ENCODE peak calls at places on chromosomes 6 and 20, in four cellular contexts. I is heart right ventricle, G is stomach, U is PC-9. K is an unnamed sample.
A peak's percentile ranks its signal among the peaks of the same experiment; 100 is the strongest.

GRCh38 chr6:166691199-166691598 is 64.1 kb upstream of the RPS6KA2 start:
- DNase-seq in I (peak; percentile 60), G (no peak), U (peak; percentile 52), K (no peak)

GRCh38 chr6:167703781-167704180 is 122.9 kb upstream of the AFDN start:
- DNase-seq in I (no peak), G (no peak), U (no peak), K (no peak)

GRCh38 chr6:8930009-8930408 is 494.7 kb upstream of the SLC35B3 start:
- DNase-seq in I (no peak), G (no peak), U (no peak), K (no peak)

GRCh38 chr20:54742193-54742592 is 266.8 kb downstream of the DOK5 start:
- DNase-seq in I (no peak), G (no peak), U (no peak), K (no peak)

GRCh38 chr20:25218492-25218891 is 23.0 kb downstream of the ENTPD6 start:
- DNase-seq in I (no peak), G (peak; percentile 17), U (no peak), K (no peak)

GRCh38 chr6:134041093-134041492 is 11.3 kb downstream of the SLC2A12 start:
- DNase-seq in I (no peak), G (no peak), U (peak; percentile 33), K (no peak)

GRCh38 chr6:133854633-133855598 is 34.0 kb upstream of the TCF21 start:
- DNase-seq in I (no peak), G (no peak), U (peak; percentile 25), K (no peak)

GRCh38 chr20:7879883-7880282 is 60.4 kb downstream of the HAO1 start:
- DNase-seq in I (no peak), G (no peak), U (no peak), K (no peak)

GRCh38 chr6:42030585-42031506 is 19.5 kb upstream of the TAF8 start:
- DNase-seq in I (peak; percentile 46), G (no peak), U (peak; percentile 71), K (peak; percentile 55)

GRCh38 chr6:97669191-97669651 is 386.2 kb upstream of the MMS22L start:
- DNase-seq in I (peak; percentile 27), G (no peak), U (no peak), K (no peak)

DNA sequence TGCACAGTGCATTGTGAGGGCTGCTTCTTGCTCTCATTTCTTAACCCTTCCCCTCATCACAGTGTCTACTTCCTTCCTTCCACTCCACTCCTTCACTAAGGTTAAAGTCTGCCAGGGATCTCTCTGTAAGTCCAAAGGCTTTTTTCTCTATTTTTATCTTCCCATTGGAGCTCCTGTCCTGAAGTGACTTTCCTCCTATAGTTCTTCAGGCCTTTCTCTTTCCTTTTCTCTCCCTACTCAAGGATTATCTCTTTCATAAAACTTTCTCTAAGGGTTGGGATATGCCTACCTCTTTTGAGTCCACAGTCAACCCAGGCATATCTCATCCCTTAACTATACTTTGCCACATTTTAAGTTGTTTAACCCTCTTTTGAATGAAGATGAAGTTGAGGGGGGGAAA is 4.0 kb upstream of the TBC1D22B start:
- DNase-seq in I (no peak), G (no peak), U (no peak), K (no peak)
- H3K4me1 ChIP-seq in I (peaks cover 11% of the 10 kb centered on the region), G (peaks cover 14% of the 10 kb centered on the region), U (peaks cover 13% of the 10 kb centered on the region), K (no peaks in the 10 kb centered on the region)

DNA sequence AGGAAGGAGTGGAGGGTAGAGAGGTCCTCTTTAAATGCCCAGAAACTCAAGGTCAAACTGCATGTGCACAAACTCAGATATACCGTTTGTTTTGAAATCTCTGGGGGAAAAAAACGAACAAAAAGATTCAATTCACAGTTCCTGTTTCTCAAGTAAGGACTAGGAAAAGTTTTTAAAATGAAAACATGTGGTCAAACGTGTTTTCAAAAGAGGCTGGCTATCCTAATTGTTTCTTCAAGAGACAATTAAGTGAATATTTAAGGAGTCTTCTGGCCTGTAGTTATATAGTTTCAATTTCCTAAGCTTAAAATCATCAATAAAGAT is 3.1 kb downstream of the RSPO3 start:
- DNase-seq in I (no peak), G (no peak), U (no peak), K (no peak)
- TF ChIP-seq CTCF in I (no peak), G (no peak), U (no peak), K (no peak)

DNA sequence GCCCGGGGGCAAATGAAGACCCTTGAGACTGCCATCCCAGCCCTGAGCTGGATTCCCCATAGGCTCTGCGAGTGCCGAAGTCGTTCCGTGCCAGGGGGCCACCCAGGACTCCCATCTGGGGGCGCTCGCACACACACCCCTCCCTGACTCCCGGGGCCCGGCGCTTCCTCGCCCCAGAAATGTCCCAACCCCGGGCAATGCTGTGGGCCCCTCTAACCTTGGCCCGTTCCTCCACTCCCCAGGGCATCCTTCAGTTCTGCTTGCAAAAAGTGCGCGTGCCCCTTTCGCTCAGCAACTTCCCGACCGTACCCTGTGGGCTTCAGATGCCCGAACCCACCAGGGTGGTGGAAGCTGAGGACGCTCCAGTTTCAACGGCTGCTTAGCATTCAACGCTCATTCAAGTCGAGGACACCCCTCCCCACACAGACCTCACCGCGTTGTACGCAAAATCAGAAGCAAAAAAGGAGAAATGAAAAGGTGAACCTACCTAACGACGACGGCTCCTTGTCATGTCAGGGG is 25.4 kb downstream of the RIPOR2 start:
- DNase-seq in I (peak; percentile 20), G (no peak), U (no peak), K (peak; percentile 28)
- H3K9me3 ChIP-seq in I (no peaks in the 10 kb centered on the region), G (no peaks in the 10 kb centered on the region), U (no peaks in the 10 kb centered on the region), K (no peaks in the 10 kb centered on the region)

DNA sequence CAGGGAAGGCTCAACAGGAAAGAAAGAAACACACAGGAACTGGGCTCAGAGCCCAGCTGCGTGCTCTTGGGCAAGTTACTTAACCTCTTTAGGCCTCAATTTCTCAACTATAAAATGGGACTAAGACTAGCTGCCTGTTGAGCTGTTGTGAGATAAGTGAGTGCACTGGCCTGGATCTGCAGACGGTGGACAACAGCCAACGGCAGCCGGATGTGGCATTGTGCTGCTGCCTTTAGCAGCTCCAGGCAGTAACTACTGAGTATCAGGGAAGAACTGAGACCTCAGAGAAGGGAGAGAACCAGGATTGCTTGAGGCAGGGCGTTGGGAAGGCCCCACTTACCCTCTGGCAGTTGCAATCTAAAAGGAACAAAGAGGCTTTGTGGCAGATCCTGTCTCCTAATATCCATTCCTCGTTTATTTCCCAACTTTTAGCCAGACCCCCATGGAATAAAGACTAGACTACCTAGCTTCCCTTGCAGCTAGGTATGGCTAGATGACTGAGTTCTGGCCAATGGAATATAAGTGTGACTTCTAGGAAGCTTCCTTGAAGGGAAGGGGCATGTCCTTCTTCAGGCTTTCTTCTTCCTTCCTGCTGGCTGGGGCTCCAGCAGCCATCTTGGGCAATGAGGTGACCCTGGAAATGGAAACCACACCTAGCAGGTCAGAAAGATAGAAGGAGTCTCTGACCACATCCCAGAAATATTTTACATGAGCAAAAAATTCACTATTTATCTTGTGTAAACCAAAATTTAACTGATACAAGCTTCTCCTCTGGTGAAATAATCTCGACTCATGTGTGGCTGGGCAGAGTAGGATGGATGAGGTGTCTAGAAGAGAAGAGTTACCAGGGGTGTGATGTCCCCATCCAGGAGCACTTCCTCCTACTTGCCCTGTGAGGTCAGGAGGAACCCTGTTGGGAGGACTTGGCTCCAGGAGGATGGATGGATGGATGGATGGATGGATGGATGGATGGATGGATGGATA is 67.6 kb downstream of the MRPL14 start:
- DNase-seq in I (peak; percentile 64), G (peak; percentile 54), U (no peak), K (no peak)
- H3K4me1 ChIP-seq in I (peaks cover 82% of the 10 kb centered on the region), G (peaks cover 58% of the 10 kb centered on the region), U (peaks cover 84% of the 10 kb centered on the region), K (peaks cover 4% of the 10 kb centered on the region)

GRCh38 chr6:75689576-75689975 is 59.5 kb upstream of the MYO6 start:
- DNase-seq in I (no peak), G (no peak), U (no peak), K (no peak)

GRCh38 chr6:75691012-75691411 is 58.0 kb upstream of the MYO6 start:
- DNase-seq in I (no peak), G (no peak), U (no peak), K (no peak)

GRCh38 chr6:75694406-75694805 is 54.6 kb upstream of the MYO6 start:
- DNase-seq in I (no peak), G (no peak), U (no peak), K (no peak)

GRCh38 chr6:75693534-75693933 is 55.5 kb upstream of the MYO6 start:
- DNase-seq in I (no peak), G (no peak), U (no peak), K (no peak)
- TF ChIP-seq CTCF in I (no peak), G (no peak), U (peak; percentile 33), K (no peak)

GRCh38 chr20:59537991-59538390 is 66.3 kb upstream of the PHACTR3 start:
- DNase-seq in I (no peak), G (no peak), U (no peak), K (no peak)
- H3K9me3 ChIP-seq in I (peaks cover 8% of the 10 kb centered on the region), G (peaks cover 14% of the 10 kb centered on the region), U (no peaks in the 10 kb centered on the region), K (no peaks in the 10 kb centered on the region)

DNA sequence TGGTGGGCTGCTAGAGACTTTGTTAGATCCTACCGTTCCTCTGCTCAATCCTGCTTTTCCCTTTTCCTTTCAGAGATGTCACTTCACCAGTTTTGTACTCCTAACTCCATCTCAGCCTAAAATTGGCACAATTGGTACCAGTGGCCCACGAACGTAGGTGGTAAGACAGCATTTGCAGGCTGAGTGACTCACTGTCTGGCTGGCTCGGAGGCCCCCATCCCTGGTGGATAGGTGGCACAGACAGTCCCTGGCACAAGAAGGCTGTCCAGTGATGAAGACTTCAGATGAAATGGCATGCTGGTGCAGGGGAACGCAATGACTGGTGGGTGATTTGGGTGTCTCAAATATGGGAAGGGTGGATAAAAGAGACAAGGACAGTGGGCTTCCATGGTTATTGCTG is 11.1 kb downstream of the HEBP2 start:
- DNase-seq in I (no peak), G (no peak), U (no peak), K (no peak)
- H3K4me1 ChIP-seq in I (peaks cover 18% of the 10 kb centered on the region), G (peaks cover 9% of the 10 kb centered on the region), U (peaks cover 23% of the 10 kb centered on the region), K (no peaks in the 10 kb centered on the region)

K was measured in ovary.